ENCODE peak calls at places on chromosomes 16 and 17, in four cellular contexts. G, Y, A and F are unnamed samples.

GRCh38 chr16:86628614-86629013 is 50.3 kb downstream of the FOXL1 start:
- DNase-seq in G (no peak), Y (no peak), A (no peak), F (no peak)

GRCh38 chr16:53091508-53092211 is 36.9 kb downstream of the CHD9 start:
- DNase-seq in Y (peak; percentile 94), G (no peak), A (no peak), F (peak; percentile 81)

GRCh38 chr16:21033264-21033663 is 117.4 kb downstream of the DNAH3 start:
- DNase-seq in Y (no peak), G (no peak), A (no peak), F (no peak)

GRCh38 chr16:29806641-29807425 is 504 bp downstream of the MAZ start:
- DNase-seq in Y (peak; percentile 88), G (peak; percentile 79), A (no peak), F (peak; percentile 76)

GRCh38 chr17:16464001-16464640 is 27.9 kb downstream of the LRRC75A start:
- DNase-seq in A (no peak), G (no peak), Y (no peak), F (no peak)

GRCh38 chr16:12059216-12059769 is 82.8 kb downstream of the SNX29 start:
- DNase-seq in Y (no peak), G (no peak), A (no peak), F (no peak)

GRCh38 chr16:88473666-88474534 is 20.8 kb downstream of the ZFPM1 start:
- DNase-seq in A (no peak), G (no peak), Y (no peak), F (no peak)

GRCh38 chr16:69095179-69095578 is 10.3 kb upstream of the HAS3 start:
- DNase-seq in A (no peak), G (no peak), Y (no peak), F (no peak)

GRCh38 chr16:65117701-65118448 is 4.0 kb downstream of the CDH11 start:
- DNase-seq in Y (peak; percentile 88), A (peak; percentile 16), G (peak; percentile 71), F (peak; percentile 76)

GRCh38 chr17:31686495-31686894 is 172.5 kb downstream of the COPRS start:
- DNase-seq in A (no peak), G (no peak), Y (no peak), F (no peak)

GRCh38 chr17:69948406-69948805 is 126.6 kb upstream of the KCNJ16 start:
- DNase-seq in G (no peak), A (no peak), Y (no peak), F (no peak)

GRCh38 chr16:31537362-31537921 is 9.7 kb downstream of the AHSP start:
- DNase-seq in A (no peak), Y (peak; percentile 6), G (peak; percentile 45), F (peak; percentile 34)

GRCh38 chr17:41812176-41813038 is at the start of gene FKBP10:
- DNase-seq in G (peak; percentile 91), A (peak; percentile 39), Y (peak; percentile 98), F (peak; percentile 94)

GRCh38 chr17:73786286-73786743 is 142.1 kb upstream of the SDK2 start:
- DNase-seq in G (peak; percentile 81), Y (peak; percentile 70), A (no peak), F (peak; percentile 80)

GRCh38 chr16:11819798-11820197 is 22.7 kb upstream of the ZC3H7A start:
- DNase-seq in G (no peak), A (no peak), Y (no peak), F (no peak)

GRCh38 chr16:79334127-79334526 is 266.4 kb downstream of the MAF start:
- DNase-seq in G (peak; percentile 82), Y (peak; percentile 26), A (no peak), F (peak; percentile 46)

GRCh38 chr17:28501421-28502284 is 4.5 kb upstream of the FOXN1 start:
- DNase-seq in G (no peak), Y (no peak), A (no peak), F (no peak)

GRCh38 chr16:78523212-78523995 is 423.9 kb downstream of the WWOX start:
- DNase-seq in Y (no peak), A (no peak), G (no peak), F (no peak)

GRCh38 chr17:71330099-71330375 is 790.8 kb upstream of the SOX9 start:
- DNase-seq in A (no peak), G (no peak), Y (no peak), F (no peak)

GRCh38 chr16:50202926-50203624 is 50.0 kb downstream of the TENT4B start:
- DNase-seq in Y (peak; percentile 81), G (no peak), A (peak; percentile 76), F (no peak)

GRCh38 chr16:22220076-22220453 is 14.0 kb downstream of the EEF2K start:
- DNase-seq in Y (no peak), G (no peak), A (no peak), F (no peak)

GRCh38 chr17:17127156-17127555 is 79.0 kb downstream of the PLD6 start:
- DNase-seq in A (no peak), G (no peak), Y (no peak), F (no peak)

GRCh38 chr16:83603981-83604570 is 203.7 kb upstream of the HSBP1 start:
- DNase-seq in G (peak; percentile 31), A (no peak), Y (no peak), F (peak; percentile 15)

GRCh38 chr17:59839646-59840328 is 53.0 kb downstream of the TUBD1 start:
- DNase-seq in G (no peak), Y (no peak), A (peak; percentile 35), F (no peak)

GRCh38 chr16:70438983-70439862 is at the start of gene ST3GAL2:
- DNase-seq in Y (peak; percentile 98), G (peak; percentile 95), A (peak; percentile 79), F (peak; percentile 97)

GRCh38 chr17:68087851-68088250 is 52.3 kb downstream of the KPNA2 start:
- DNase-seq in A (no peak), Y (no peak), G (no peak), F (no peak)

GRCh38 chr17:29586676-29587469 is 2.6 kb downstream of the GIT1 start:
- DNase-seq in A (no peak), Y (no peak), G (no peak), F (no peak)

GRCh38 chr17:1089915-1090314 is 89.9 kb downstream of the ABR start:
- DNase-seq in Y (no peak), G (no peak), A (no peak), F (no peak)

GRCh38 chr16:65965632-65966031 is 400.9 kb upstream of the CDH5 start:
- DNase-seq in A (peak; percentile 45), Y (no peak), G (no peak), F (no peak)

GRCh38 chr17:81365601-81366585 is 29.4 kb upstream of the BAHCC1 start:
- DNase-seq in A (no peak), Y (no peak), G (no peak), F (peak; percentile 29)

GRCh38 chr17:81365148-81365600 is 30.1 kb upstream of the BAHCC1 start:
- DNase-seq in Y (peak; percentile 41), G (peak; percentile 68), A (no peak), F (peak; percentile 82)

GRCh38 chr17:81367171-81367570 is 28.1 kb upstream of the BAHCC1 start:
- DNase-seq in G (no peak), A (no peak), Y (no peak), F (peak; percentile 32)

GRCh38 chr17:81368161-81368560 is 27.1 kb upstream of the BAHCC1 start:
- DNase-seq in G (no peak), Y (no peak), A (no peak), F (no peak)

DNA sequence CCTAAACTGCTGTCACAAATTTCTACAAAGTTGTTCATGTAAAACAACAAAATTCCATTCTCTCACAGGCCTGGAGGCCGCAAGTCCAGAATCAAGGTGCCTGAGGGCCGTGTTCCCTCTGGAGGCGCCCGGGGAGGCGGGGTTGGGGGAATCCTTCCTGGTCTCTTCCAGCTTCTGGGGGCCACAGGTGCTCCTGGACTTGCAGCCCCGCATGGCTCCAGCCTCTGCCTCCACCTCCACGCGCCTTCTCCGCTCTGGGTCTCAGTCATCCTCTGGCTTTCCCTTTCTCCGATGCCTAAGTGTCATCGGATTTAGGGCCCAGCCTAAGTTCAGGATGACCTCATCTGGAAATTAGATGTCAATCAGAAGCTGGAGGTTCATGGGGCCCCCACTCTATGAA is 28.6 kb upstream of the BAHCC1 start:
- DNase-seq in G (no peak), Y (no peak), A (no peak), F (no peak)
- H2BK5ac ChIP-seq in G (no peak overlapping the region), Y (no peak overlapping the region), A (no peak overlapping the region), F (no peak overlapping the region)

DNA sequence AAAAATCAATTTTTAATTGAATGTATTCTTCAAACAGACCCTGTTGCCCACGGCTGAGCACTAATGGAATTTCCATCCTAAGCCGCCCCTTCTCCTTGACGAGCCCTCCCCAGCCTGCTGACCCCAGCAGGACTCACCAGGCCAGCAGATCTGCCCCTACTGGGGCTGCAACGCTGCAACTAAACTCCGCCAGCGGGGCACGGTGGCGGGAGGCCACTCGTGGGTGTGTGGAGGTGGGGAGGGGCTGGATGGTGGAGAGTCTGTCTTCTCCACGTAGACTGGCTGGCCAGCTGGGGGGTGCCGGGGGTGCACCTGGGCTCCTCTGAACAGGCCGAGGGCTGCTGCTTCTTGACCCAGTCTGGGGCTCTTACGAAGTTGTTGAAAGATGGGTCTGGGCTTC is 67.8 kb downstream of the ENGASE start:
- DNase-seq in G (no peak), Y (no peak), A (no peak), F (no peak)
- H3K79me2 ChIP-seq in G (no peaks in the 10 kb centered on the region), Y (no peaks in the 10 kb centered on the region), A (no peaks in the 10 kb centered on the region), F (no peaks in the 10 kb centered on the region)

GRCh38 chr17:38748329-38749221 is at the start of gene PCGF2:
- DNase-seq in G (peak; percentile 93), A (peak; percentile 79), Y (peak; percentile 98), F (peak; percentile 98)

GRCh38 chr17:38749222-38750043 is 1.3 kb upstream of the PCGF2 start:
- DNase-seq in G (peak; percentile 84), A (peak; percentile 42), Y (peak; percentile 89), F (peak; percentile 93)

GRCh38 chr17:38750312-38751121 is 2.0 kb upstream of the PSMB3 start:
- DNase-seq in Y (peak; percentile 57), A (peak; percentile 47), G (peak; percentile 73), F (no peak)

GRCh38 chr17:38751144-38751802 is 1.3 kb upstream of the PSMB3 start:
- DNase-seq in G (no peak), Y (peak; percentile 43), A (no peak), F (no peak)

DNA sequence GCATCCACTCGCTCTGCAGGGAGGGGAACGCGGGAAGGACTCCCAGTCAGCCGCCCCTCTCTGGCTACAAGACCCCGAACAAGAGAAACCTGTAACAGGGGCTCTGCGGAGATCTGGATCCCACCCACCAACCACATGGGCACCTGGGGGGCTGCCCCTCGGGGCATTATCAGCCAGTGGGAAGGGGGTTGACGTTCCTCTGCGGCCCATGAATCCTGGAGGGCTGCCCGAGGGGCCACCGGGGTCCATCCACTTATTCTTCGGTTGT is 1.8 kb upstream of the PCGF2 start:
- DNase-seq in A (no peak), Y (no peak), G (no peak), F (no peak)
- H2BK5ac ChIP-seq in A (no peak overlapping the region), Y (no peak overlapping the region), G (no peak overlapping the region), F (no peak overlapping the region)

GRCh38 chr16:1412847-1413246 is 1.7 kb downstream of the UNKL start:
- DNase-seq in G (no peak), A (no peak), Y (no peak), F (no peak)
- H3K79me2 ChIP-seq in G (no peaks in the 10 kb centered on the region), A (peaks cover 5% of the 10 kb centered on the region), Y (no peaks in the 10 kb centered on the region), F (peaks cover 2% of the 10 kb centered on the region)

GRCh38 chr17:80783461-80783860 is 208.2 kb upstream of the CHMP6 start:
- DNase-seq in Y (no peak), G (no peak), A (no peak), F (peak; percentile 22)
- H2BK5ac ChIP-seq in Y (no peak overlapping the region), G (no peak overlapping the region), A (no peak overlapping the region), F (no peak overlapping the region)